ENCODE peak calls at places on chromosomes 1 and 21, in six cellular contexts. F is IMR-90, G is uterus, R is ovary, J is fibroblast of lung, C is Peyer's patch. T is an unnamed sample.

GRCh38 chr21:35232545-35233176 is 183.6 kb upstream of the RUNX1 start:
- DNase-seq in F (peak; percentile 92), G (no peak), R (no peak), J (peak; percentile 93), C (no peak), T (no peak)

GRCh38 chr21:44872568-44873355 is 728 bp downstream of the PTTG1IP start:
- DNase-seq in F (peak; percentile 46), G (peak; percentile 41), R (peak; percentile 57), J (peak; percentile 31), C (peak; percentile 28), T (no peak)

GRCh38 chr1:150225546-150225945 is 10.4 kb downstream of the ANP32E start:
- DNase-seq in F (no peak), G (no peak), R (no peak), J (no peak), C (no peak), T (no peak)

GRCh38 chr21:42044871-42045495 is 26.1 kb upstream of the UMODL1 start:
- DNase-seq in F (no peak), G (no peak), R (no peak), J (no peak), C (no peak), T (no peak)

GRCh38 chr1:30512253-30512921 is 211.0 kb downstream of the MATN1 start:
- DNase-seq in F (no peak), G (no peak), R (no peak), J (no peak), C (no peak), T (no peak)

GRCh38 chr1:228765543-228765942 is 30.3 kb downstream of the RHOU start:
- DNase-seq in F (no peak), G (no peak), R (no peak), J (no peak), C (no peak), T (peak; percentile 13)

GRCh38 chr1:215539803-215540575 is 27.1 kb upstream of the KCTD3 start:
- DNase-seq in F (peak; percentile 23), G (no peak), R (no peak), J (peak; percentile 37), C (no peak), T (no peak)

GRCh38 chr21:29172282-29172681 is 41.8 kb downstream of the MAP3K7CL start:
- DNase-seq in F (no peak), G (no peak), R (no peak), J (no peak), C (no peak), T (no peak)

GRCh38 chr1:77756052-77756754 is 3.4 kb downstream of the USP33 start:
- DNase-seq in F (no peak), G (no peak), R (no peak), J (no peak), C (no peak), T (no peak)

DNA sequence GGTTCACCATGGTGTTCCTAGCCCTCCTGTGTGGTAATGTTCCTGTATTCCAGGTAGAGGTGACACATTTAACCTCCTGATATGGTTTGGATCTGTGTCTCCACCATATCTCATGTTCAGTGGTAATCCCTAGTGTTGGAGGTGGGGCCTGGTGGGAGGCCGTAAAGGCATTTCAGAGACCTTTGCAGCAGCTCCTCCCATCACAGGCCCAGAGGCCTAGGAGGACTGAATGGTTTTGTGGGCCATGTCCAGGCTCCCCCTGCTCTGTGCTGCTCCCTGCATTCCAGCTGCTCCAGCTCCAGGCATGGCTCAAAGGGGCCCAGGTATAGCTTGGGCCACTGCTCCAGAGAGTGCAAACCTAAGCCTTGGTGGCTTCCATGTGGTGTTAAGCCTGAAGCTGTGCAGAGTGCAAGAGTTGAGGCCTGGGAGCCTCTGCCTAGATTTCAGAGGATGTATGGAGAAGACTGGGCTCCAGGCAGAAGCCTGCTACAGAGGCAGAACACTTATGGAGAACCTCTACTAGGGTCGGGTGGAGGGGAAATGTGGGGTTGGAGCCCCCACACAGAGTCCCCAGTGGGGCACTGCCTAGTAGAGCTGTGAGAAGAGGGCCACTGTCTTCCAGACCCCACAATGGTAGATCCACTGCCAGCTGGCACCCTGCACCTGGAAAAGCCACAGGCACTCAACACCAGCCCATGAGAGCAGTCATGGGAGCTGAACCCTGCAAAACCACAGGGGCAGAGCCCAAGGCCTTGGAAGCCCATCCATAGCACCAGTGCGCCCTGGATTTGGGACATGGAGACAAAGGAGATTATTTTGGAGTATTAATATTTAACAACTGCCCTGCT is 10.0 kb downstream of the SELENBP1 start:
- DNase-seq in F (no peak), G (no peak), R (no peak), J (no peak), C (no peak), T (no peak)
- H3K4me1 ChIP-seq in F (no peaks in the 10 kb centered on the region), G (no peaks in the 10 kb centered on the region), R (peaks cover 3% of the 10 kb centered on the region), J (no peaks in the 10 kb centered on the region), C (no peaks in the 10 kb centered on the region), T (no peaks in the 10 kb centered on the region)

GRCh38 chr21:34024382-34024693 is 49.0 kb upstream of the MRPS6 start:
- DNase-seq in F (no peak), G (no peak), R (no peak), J (no peak), C (no peak), T (no peak)
- H3K27ac ChIP-seq in F (no peak overlapping the region), G (no peak overlapping the region), R (no peak overlapping the region), J (no peak overlapping the region), C (no peak overlapping the region), T (no peak overlapping the region)

GRCh38 chr21:17925900-17926299 is 106.7 kb upstream of the C21orf91 start:
- DNase-seq in F (peak; percentile 24), G (no peak), R (no peak), J (peak; percentile 48), C (no peak), T (no peak)

GRCh38 chr21:17915976-17916375 is 96.8 kb upstream of the C21orf91 start:
- DNase-seq in F (no peak), G (no peak), R (no peak), J (no peak), C (no peak), T (no peak)

GRCh38 chr21:17925000-17925610 is 105.9 kb upstream of the C21orf91 start:
- DNase-seq in F (peak; percentile 54), G (peak; percentile 42), R (peak; percentile 27), J (peak; percentile 61), C (peak; percentile 35), T (peak; percentile 47)

DNA sequence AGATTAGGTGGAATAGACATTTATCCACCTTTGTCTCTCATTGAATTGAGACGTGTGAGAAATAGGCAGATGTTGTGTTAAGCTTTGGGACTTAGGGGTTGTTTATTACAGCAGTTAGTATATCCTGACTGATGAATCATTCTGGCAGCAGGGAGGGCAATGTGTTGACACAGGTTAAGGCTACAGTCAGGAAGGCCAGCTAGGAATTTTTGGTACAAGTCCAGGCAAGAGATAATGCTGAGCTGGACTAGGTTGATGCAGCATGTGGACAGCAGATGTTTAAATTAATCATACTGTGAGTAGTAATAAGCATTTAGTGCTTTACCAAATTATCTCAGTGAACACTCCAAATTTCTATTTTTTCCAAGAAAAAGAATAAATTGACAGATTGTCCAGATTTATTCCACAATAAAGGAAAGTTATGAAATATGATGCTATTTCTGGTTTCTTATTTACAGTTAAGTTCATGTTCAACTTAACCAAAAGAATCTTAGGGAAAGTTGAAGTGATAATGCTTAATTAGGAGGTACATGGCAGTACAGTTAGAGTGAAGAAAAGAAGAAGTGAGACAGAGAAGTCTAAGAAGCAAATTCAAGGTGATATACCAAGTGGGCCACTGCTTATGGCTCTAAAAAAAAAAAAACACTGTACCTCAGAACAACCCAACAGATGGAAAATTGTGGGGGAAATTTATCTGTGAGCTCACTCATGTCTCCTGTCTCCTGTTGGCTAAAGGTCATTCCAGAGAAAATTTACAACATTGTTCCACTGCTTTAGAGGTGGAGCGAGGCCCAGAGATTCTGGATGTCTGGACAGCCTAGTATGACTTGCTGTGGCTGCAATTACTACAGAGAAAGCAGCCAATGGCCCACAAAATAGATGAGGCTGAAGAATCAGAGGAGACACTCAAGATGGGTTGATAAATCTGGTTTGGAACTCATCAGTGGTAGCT is 102.7 kb upstream of the C21orf91 start:
- DNase-seq in F (peak; percentile 65), G (peak; percentile 61), R (no peak), J (peak; percentile 85), C (no peak), T (no peak)
- H3K4me1 ChIP-seq in F (peaks cover 1% of the 10 kb centered on the region), G (no peaks in the 10 kb centered on the region), R (no peaks in the 10 kb centered on the region), J (no peaks in the 10 kb centered on the region), C (no peaks in the 10 kb centered on the region), T (peaks cover 4% of the 10 kb centered on the region)

GRCh38 chr1:94792876-94793605 is 27.1 kb upstream of the SLC44A3 start:
- DNase-seq in F (peak; percentile 79), G (no peak), R (no peak), J (peak; percentile 64), C (no peak), T (no peak)
- H3K27ac ChIP-seq in F (peak overlapping the region; percentile 83), G (peak overlapping the region; percentile 71), R (no peak overlapping the region), J (peak overlapping the region; percentile 74), C (peak overlapping the region; percentile 55), T (no peak overlapping the region)

DNA sequence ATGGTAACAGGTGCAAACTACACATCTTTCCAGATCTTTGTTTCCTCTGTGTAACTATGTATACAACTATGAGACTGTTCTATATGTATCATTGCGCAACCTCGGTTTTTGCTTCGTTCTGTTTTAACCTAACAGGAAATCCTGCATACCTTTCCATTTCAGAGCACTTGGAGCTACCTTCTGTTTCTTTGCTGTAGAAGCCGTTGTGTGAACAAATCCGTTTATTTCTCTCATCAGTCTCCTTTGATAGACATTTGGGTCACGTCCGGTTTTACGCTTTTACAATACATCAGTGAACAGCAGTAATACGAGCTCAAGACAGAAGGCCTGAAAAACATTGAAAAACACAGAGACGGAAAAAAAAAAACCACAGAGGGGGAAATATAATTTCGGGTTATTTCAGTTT is 10.5 kb downstream of the ATP5IF1 start:
- DNase-seq in F (peak; percentile 47), G (no peak), R (no peak), J (no peak), C (peak; percentile 43), T (peak; percentile 87)
- H3K4me1 ChIP-seq in F (peaks cover 14% of the 10 kb centered on the region), G (peaks cover 5% of the 10 kb centered on the region), R (peaks cover 3% of the 10 kb centered on the region), J (peaks cover 12% of the 10 kb centered on the region), C (peaks cover 14% of the 10 kb centered on the region), T (peaks cover 67% of the 10 kb centered on the region)